ENCODE peak calls at places on chromosome 21, in five cellular contexts. W, T, I, G and X are unnamed samples.
A peak's percentile ranks its signal among the peaks of the same experiment; 100 is the strongest.

GRCh38 chr21:36040389-36040788 is 19.9 kb downstream of the SETD4 start:
- DNase-seq in W (no peak), T (no peak), I (no peak), G (no peak), X (no peak)

GRCh38 chr21:33642896-33643657 is 776 bp downstream of the ITSN1 start:
- DNase-seq in W (peak; percentile 71), T (peak; percentile 60), I (peak; percentile 60), G (peak; percentile 38), X (no peak)

GRCh38 chr21:33857846-33858671 is 57.5 kb downstream of the ATP5PO start:
- DNase-seq in W (no peak), T (no peak), I (peak; percentile 14), G (no peak), X (no peak)

GRCh38 chr21:34910396-34910795 is 138.7 kb downstream of the RUNX1 start:
- DNase-seq in W (no peak), T (peak; percentile 69), I (no peak), G (no peak), X (no peak)

GRCh38 chr21:16752109-16752508 is 760.7 kb upstream of the CXADR start:
- DNase-seq in W (no peak), T (no peak), I (no peak), G (no peak), X (no peak)

GRCh38 chr21:28644762-28645161 is 347.9 kb downstream of the LTN1 start:
- DNase-seq in W (no peak), T (no peak), I (no peak), G (no peak), X (no peak)

GRCh38 chr21:31630062-31630711 is 29.3 kb upstream of the SOD1 start:
- DNase-seq in W (no peak), T (no peak), I (no peak), G (peak; percentile 90), X (peak; percentile 10)

GRCh38 chr21:25402134-25402957 is 204.9 kb downstream of the MRPL39 start:
- DNase-seq in W (no peak), T (no peak), I (no peak), G (no peak), X (no peak)

GRCh38 chr21:15775981-15776380 is 46.2 kb downstream of the USP25 start:
- DNase-seq in W (no peak), T (no peak), I (no peak), G (peak; percentile 86), X (no peak)

GRCh38 chr21:34803792-34804440 is 135.1 kb downstream of the CLIC6 start:
- DNase-seq in W (no peak), T (no peak), I (no peak), G (no peak), X (no peak)

GRCh38 chr21:36738489-36739126 is 39.7 kb downstream of the SIM2 start:
- DNase-seq in W (no peak), T (no peak), I (no peak), G (no peak), X (no peak)

GRCh38 chr21:24634749-24635148 is 972.5 kb downstream of the MRPL39 start:
- DNase-seq in W (no peak), T (no peak), I (no peak), G (no peak), X (no peak)

GRCh38 chr21:34113842-34114241 is 40.5 kb downstream of the MRPS6 start:
- DNase-seq in W (no peak), T (no peak), I (no peak), G (no peak), X (no peak)

GRCh38 chr21:26945916-26946315 is 21.0 kb downstream of the ADAMTS5 start:
- DNase-seq in W (peak; percentile 66), T (peak; percentile 49), I (no peak), G (peak; percentile 12), X (no peak)

GRCh38 chr21:35375115-35375514 is 326.0 kb upstream of the RUNX1 start:
- DNase-seq in W (no peak), T (no peak), I (no peak), G (peak; percentile 91), X (no peak)

GRCh38 chr21:34810786-34811185 is 142.0 kb downstream of the CLIC6 start:
- DNase-seq in W (no peak), T (no peak), I (no peak), G (no peak), X (no peak)

GRCh38 chr21:29888437-29888836 is 51.4 kb downstream of the GRIK1 start:
- DNase-seq in W (no peak), T (no peak), I (no peak), G (peak; percentile 2), X (no peak)

GRCh38 chr21:25732091-25732760 is 2.5 kb downstream of the ATP5PF start:
- DNase-seq in W (no peak), T (no peak), I (no peak), G (no peak), X (no peak)

GRCh38 chr21:35045539-35046222 is 3.4 kb downstream of the RUNX1 start:
- DNase-seq in W (no peak), T (no peak), I (no peak), G (no peak), X (no peak)

GRCh38 chr21:44691686-44692085 is 5.3 kb upstream of the KRTAP10-12 start:
- DNase-seq in W (no peak), T (no peak), I (no peak), G (no peak), X (no peak)
- H3K4me1 ChIP-seq in W (no peaks in the 10 kb centered on the region), T (no peaks in the 10 kb centered on the region), I (peaks cover 6% of the 10 kb centered on the region), G (no peaks in the 10 kb centered on the region), X (no peaks in the 10 kb centered on the region)

DNA sequence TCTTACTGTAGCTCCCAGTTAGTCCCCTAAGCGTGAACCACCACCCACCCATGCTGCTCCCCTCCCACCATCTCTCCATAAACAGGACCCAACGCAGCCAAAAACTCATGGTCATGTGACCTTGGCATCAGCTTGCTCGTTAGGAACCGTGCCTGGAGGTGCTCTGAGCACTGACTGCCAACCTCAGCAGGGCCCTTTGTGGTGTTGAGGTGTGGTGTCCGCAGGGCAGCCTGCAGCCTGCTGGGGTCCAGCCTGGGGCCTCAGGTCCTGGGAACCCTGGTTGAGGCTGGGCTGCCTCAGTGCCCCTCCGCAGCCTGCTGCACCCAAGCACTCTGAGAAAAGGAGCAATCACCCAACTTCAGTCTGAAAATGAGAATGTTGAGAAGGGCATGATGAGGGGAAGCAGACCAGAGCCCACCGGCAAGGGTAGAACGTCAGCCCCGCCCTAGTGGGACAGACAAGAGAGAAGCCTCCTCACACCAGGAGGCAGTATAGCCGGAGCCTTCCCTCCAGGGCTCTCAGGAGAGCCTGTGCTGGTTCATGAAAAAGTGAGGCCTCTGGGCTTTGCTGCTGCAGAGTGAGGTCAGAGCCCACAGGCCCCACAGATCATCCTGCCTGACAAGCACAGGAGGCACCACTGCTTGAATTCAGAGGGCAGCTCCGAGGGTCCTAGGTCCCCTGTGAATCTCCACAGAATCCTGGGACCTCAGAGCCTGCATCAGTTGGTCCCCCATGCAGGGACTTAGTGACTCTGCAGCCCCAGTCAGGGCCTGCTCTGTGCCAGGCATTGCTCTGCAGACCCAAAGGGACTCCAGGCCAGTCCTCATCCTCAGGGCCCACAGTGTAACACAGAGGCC is 4.9 kb upstream of the COL6A2 start:
- DNase-seq in W (no peak), T (no peak), I (no peak), G (no peak), X (no peak)
- TF ChIP-seq CTCF in W (no peak), T (no peak), I (no peak), G (peak; percentile 11), X (no peak)

DNA sequence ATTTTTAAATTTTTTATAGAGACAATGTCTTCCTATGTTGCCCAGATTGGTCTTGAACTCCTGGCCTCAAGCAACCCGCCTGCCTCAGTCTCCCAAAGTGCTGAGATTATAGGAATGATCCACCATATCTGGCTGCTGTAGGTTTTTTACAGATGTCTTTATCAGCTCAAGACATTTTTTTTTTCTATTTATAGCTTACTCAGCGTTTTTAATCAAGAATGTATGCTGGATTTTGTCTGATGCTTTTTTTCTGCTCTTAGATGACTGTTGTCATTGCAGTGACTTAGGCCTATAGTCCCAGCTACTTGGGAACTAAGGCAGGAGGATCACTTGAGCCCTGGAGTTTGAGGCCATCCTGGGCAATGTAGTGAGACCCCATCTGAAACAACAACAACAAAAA is 72.5 kb downstream of the POFUT2 start:
- DNase-seq in W (no peak), T (no peak), I (no peak), G (no peak), X (no peak)
- H3K4me1 ChIP-seq in W (peaks cover 10% of the 10 kb centered on the region), T (no peaks in the 10 kb centered on the region), I (no peaks in the 10 kb centered on the region), G (no peaks in the 10 kb centered on the region), X (peaks cover 3% of the 10 kb centered on the region)

DNA sequence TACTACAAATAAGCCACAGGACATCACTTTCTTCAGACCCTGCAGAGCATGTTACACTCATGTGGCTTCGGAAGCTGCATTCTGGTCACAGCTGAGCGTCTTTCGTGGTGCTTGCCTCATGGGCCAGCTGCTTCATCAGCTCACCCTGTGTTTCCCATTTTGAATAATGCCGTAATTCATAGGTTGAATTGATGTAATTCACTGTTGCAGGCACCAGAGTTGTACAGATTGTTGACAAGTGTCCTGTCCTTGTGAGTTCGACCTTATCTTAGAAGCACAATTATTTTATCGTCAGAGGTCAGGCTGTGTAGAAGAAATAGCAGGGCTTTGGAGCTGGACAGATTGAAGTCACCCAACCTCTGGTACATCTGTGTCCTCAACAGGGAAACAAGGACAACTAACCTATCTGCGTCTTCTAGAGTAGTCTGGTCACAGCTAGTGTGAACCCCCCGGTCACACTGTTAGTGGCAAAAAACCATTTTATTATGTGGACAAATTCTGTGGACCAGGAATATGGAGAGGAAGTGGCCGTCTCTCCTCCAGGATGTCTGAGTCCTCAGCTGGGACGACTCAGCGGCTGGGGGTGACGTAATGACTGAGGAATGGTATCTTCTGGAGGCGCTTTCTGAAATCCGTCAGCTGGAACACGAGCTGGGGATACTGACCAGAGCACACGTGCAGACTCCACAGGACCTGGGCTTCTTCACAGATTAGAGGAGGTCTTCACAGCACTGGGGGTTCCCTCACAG is 17.8 kb downstream of the PKNOX1 start:
- DNase-seq in W (peak; percentile 29), T (peak; percentile 56), I (no peak), G (peak; percentile 93), X (no peak)
- TF ChIP-seq CTCF in W (no peak), T (no peak), I (no peak), G (no peak), X (no peak)

DNA sequence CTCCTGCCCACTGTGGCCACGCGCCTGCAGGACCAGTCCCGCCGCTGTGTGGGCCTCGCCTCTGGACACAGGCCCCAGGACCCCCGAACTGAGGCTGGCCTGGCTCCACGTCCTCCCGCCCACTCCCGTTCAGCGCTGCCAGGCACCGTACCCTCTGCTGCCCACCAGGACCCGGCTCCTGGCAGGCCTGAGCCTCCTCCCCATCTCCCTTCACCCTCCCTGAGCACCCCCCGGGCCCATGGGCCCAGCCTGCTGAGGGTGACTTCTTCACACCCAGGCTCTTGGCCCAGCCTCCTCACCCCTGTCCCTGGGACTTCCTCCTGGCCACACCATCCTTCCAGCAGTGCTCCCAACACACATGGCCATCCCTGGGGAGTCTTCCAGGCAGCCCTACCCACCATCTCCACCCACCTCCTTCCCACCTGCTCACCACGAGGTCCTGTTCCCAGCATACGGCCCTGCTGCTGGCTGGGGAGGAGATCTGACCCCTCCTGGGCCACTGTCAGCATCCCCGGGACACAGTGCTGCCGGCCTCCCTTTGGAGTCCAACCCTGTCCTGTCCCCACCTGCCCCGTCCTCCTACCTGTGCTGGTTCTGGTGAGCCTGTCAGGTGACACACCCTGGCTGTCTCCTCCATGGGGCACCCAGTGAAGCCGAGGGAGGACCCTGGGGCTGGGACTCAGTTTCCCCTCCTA is 53.6 kb downstream of the SLX9 start:
- DNase-seq in W (peak; percentile 66), T (peak; percentile 40), I (no peak), G (no peak), X (no peak)
- H3K4me1 ChIP-seq in W (peaks cover 64% of the 10 kb centered on the region), T (peaks cover 7% of the 10 kb centered on the region), I (no peaks in the 10 kb centered on the region), G (peaks cover 16% of the 10 kb centered on the region), X (peaks cover 21% of the 10 kb centered on the region)

GRCh38 chr21:43289966-43290365 is 121.2 kb downstream of the CRYAA start:
- DNase-seq in W (no peak), T (peak; percentile 24), I (no peak), G (no peak), X (no peak)
- TF ChIP-seq CTCF in W (no peak), T (no peak), I (no peak), G (no peak), X (no peak)

GRCh38 chr21:46027855-46028493 is 46.4 kb downstream of the COL6A1 start:
- DNase-seq in W (no peak), T (no peak), I (no peak), G (peak; percentile 51), X (no peak)
- H3K4me1 ChIP-seq in W (peaks cover 13% of the 10 kb centered on the region), T (no peaks in the 10 kb centered on the region), I (no peaks in the 10 kb centered on the region), G (peaks cover 18% of the 10 kb centered on the region), X (peaks cover 19% of the 10 kb centered on the region)